ENCODE peak calls at places on chromosomes 11 and 22, in four cellular contexts. P is IMR-90; O is uterus; U is CD4-positive, CD25-positive, alpha-beta regulatory T cell. B is an unnamed sample.
A peak's percentile ranks its signal among the peaks of the same experiment; 100 is the strongest.

GRCh38 chr11:102613455-102613854 is 11.7 kb downstream of the MMP20 start:
- DNase-seq in O (no peak), P (no peak), U (no peak), B (no peak)

GRCh38 chr11:128415539-128415938 is 171.8 kb downstream of the ETS1 start:
- DNase-seq in U (no peak), P (peak; percentile 84), O (no peak), B (no peak)

GRCh38 chr11:71182791-71183556 is 69.4 kb downstream of the SHANK2 start:
- DNase-seq in P (no peak), U (no peak), O (no peak), B (no peak)

GRCh38 chr11:12540075-12540685 is 134.0 kb upstream of the TEAD1 start:
- DNase-seq in U (no peak), O (peak; percentile 8), P (peak; percentile 73), B (no peak)

GRCh38 chr22:39935116-39935515 is 25.1 kb upstream of the TMA7B start:
- DNase-seq in U (no peak), P (no peak), O (no peak), B (no peak)

GRCh38 chr11:17640493-17641164 is 78.7 kb upstream of the MYOD1 start:
- DNase-seq in U (no peak), O (no peak), P (no peak), B (no peak)

GRCh38 chr11:1126935-1127663 is 30.7 kb upstream of the MUC5AC start:
- DNase-seq in O (no peak), P (no peak), U (no peak), B (no peak)

GRCh38 chr11:14422052-14422813 is 63.2 kb upstream of the RRAS2 start:
- DNase-seq in O (peak; percentile 87), U (no peak), P (peak; percentile 100), B (no peak)

GRCh38 chr11:129115652-129116585 is 76.2 kb downstream of the ARHGAP32 start:
- DNase-seq in P (peak; percentile 78), O (no peak), U (no peak), B (no peak)

GRCh38 chr11:2911088-2912037 is 17.9 kb downstream of the PHLDA2 start:
- DNase-seq in U (no peak), P (no peak), O (no peak), B (no peak)

GRCh38 chr22:44545773-44546172 is 47.7 kb upstream of the RTL6 start:
- DNase-seq in P (no peak), O (no peak), U (no peak), B (no peak)

GRCh38 chr22:19812910-19813309 is 41.8 kb downstream of the GNB1L start:
- DNase-seq in P (no peak), O (no peak), U (no peak), B (no peak)

GRCh38 chr22:50498322-50498861 is 9.1 kb downstream of the LMF2 start:
- DNase-seq in O (no peak), U (peak; percentile 70), P (peak; percentile 51), B (peak; percentile 29)

GRCh38 chr11:11973361-11973800 is 35.0 kb downstream of the DKK3 start:
- DNase-seq in U (no peak), P (peak; percentile 72), O (peak; percentile 64), B (no peak)

GRCh38 chr11:120710354-120711187 is 199.0 kb downstream of the GRIK4 start:
- DNase-seq in P (peak; percentile 87), U (no peak), O (peak; percentile 75), B (no peak)

GRCh38 chr22:27317156-27317555 is 484.4 kb downstream of the MN1 start:
- DNase-seq in O (no peak), P (no peak), U (no peak), B (no peak)

GRCh38 chr11:59891781-59892181 is 13.2 kb downstream of the OOSP3 start:
- DNase-seq in P (no peak), O (no peak), U (no peak), B (no peak)

GRCh38 chr22:19517919-19518567 is 6.2 kb downstream of the CLDN5 start:
- DNase-seq in O (no peak), P (no peak), U (no peak), B (no peak)

GRCh38 chr22:35021166-35021565 is 44.8 kb upstream of the ISX start:
- DNase-seq in O (no peak), P (no peak), U (no peak), B (no peak)

GRCh38 chr22:39309881-39310714 is 9.3 kb downstream of the RPL3 start:
- DNase-seq in P (peak; percentile 58), O (no peak), U (no peak), B (no peak)

GRCh38 chr22:26476705-26477340 is 6.8 kb downstream of the HPS4 start:
- DNase-seq in U (no peak), P (peak; percentile 55), O (no peak), B (no peak)

GRCh38 chr11:36075053-36075452 is 131.2 kb downstream of the LDLRAD3 start:
- DNase-seq in P (peak; percentile 91), U (no peak), O (no peak), B (no peak)

GRCh38 chr22:24471570-24471969 is 23.6 kb upstream of the UPB1 start:
- DNase-seq in P (peak; percentile 92), U (no peak), O (peak; percentile 59), B (no peak)

GRCh38 chr11:45935349-45936064 is 13.1 kb downstream of the LARGE2 start:
- DNase-seq in P (no peak), U (no peak), O (no peak), B (no peak)
- H3K27ac ChIP-seq in P (no peak overlapping the region), U (no peak overlapping the region), O (no peak overlapping the region), B (no peak overlapping the region)

DNA sequence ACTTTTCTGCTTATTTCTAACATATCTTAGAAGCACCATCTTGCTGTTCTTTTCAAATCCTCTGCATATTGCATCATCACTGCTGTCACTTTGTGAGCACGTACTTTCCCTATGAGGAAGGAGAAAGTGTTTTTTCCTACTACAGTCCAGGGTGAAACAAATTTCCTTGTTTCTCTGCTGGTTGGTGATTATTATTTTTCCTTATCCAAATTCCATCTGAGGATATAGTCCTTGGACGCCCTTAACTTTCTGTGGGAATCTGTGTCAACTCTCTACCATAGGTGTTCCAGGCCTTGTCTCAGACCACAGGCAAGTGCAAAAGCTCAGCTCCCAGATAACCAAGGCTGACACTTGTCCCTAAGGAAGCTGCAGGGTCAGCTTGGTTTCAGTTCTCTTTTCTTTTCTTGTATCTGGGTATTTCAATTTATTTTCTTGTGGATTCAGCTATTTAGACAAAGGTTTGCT is 29.4 kb upstream of the LYVE1 start:
- DNase-seq in U (no peak), O (no peak), P (peak; percentile 41), B (no peak)
- H3K4me1 ChIP-seq in U (no peaks in the 10 kb centered on the region), O (no peaks in the 10 kb centered on the region), P (peaks cover 22% of the 10 kb centered on the region), B (no peaks in the 10 kb centered on the region)

GRCh38 chr11:74225565-74225964 is 54.5 kb downstream of the PPME1 start:
- DNase-seq in U (no peak), P (no peak), O (no peak), B (no peak)
- H3K27ac ChIP-seq in U (no peak overlapping the region), P (no peak overlapping the region), O (no peak overlapping the region), B (no peak overlapping the region)

DNA sequence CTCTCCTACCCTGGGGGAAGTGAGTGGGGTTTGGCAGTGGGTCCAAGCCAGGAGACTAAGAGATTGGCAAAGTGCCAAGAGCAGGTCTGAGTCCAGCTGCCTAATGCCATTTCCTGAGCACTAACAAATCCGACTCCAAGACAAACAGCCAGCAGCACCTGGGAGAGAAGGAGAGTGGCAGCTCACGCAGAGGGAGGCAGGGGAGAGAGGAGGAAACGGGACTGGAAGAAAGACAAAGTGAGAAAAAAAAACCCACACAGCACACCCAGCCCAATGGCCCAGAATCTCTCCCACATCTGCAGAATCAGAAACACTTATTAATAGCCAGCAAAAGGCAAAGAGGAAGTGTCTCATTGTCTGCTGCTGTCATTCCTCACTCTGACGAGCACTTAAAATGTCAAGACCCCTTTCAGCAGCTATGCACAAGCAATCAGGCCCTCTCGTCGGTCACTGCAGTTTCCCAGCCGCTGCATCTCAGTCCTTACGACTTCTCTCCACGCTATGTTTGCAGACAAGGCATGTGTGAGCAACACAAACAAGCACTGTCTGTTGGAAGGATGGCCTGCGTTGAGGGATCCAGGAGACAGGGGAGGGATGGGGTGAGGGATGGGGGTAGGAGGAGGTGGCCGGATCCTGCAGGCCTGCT is 558.4 kb upstream of the CADM1 start:
- DNase-seq in U (no peak), P (no peak), O (no peak), B (no peak)
- H3K4me1 ChIP-seq in U (no peaks in the 10 kb centered on the region), P (no peaks in the 10 kb centered on the region), O (no peaks in the 10 kb centered on the region), B (no peaks in the 10 kb centered on the region)

GRCh38 chr22:46346680-46347405 is 11.3 kb downstream of the TRMU start:
- DNase-seq in O (no peak), P (no peak), U (no peak), B (no peak)
- H3K27ac ChIP-seq in O (no peak overlapping the region), P (no peak overlapping the region), U (no peak overlapping the region), B (no peak overlapping the region)

DNA sequence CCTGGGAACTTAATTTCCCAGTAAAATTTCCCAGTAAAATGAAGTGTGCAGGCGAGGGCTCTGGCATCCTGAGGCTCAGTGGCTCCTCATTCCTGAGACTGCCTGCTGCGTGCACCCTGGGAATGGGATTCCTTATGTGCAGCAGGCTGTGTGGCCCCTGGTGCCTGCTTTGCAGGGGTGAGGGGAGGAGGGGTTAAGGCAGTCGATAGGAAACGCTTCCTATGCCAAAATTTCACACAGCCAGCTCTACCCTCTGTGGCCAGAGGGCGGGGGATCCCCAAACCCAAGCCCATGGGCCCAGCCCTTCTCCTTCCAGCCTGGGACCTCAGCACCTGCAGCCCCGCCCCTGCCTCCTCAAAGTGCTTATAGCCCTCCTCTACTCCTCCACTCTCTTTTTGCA is 12.1 kb upstream of the BAIAP2L2 start:
- DNase-seq in O (no peak), P (no peak), U (no peak), B (no peak)
- H3K4me1 ChIP-seq in O (no peaks in the 10 kb centered on the region), P (no peaks in the 10 kb centered on the region), U (no peaks in the 10 kb centered on the region), B (no peaks in the 10 kb centered on the region)

GRCh38 chr11:64208086-64208795 is 1.7 kb downstream of the FERMT3 start:
- DNase-seq in O (peak; percentile 18), U (no peak), P (no peak), B (no peak)
- H3K27ac ChIP-seq in O (peak overlapping the region; percentile 65), U (peak overlapping the region; percentile 85), P (peak overlapping the region; percentile 62), B (peak overlapping the region; percentile 81)